ENCODE peak calls at places on chromosome 7, in six cellular contexts. Q, Z, R, X, H and N are unnamed samples.

GRCh38 chr7:45258533-45259226 is 101.1 kb downstream of the RAMP3 start:
- DNase-seq in Q (no peak), Z (no peak), R (no peak), X (no peak), H (no peak), N (no peak)

GRCh38 chr7:37663693-37664092 is 19.9 kb upstream of the GPR141 start:
- DNase-seq in Q (no peak), Z (peak), R (no peak), X (no peak), H (no peak), N (no peak)

GRCh38 chr7:123615344-123615743 is 13.7 kb downstream of the ASB15 start:
- DNase-seq in Q (no peak), Z (no peak), R (peak), X (peak), H (no peak), N (no peak)

GRCh38 chr7:151244871-151245346 is 3.6 kb downstream of the SMARCD3 start:
- DNase-seq in Q (no peak), Z (no peak), R (no peak), X (no peak), H (no peak), N (no peak)

GRCh38 chr7:88141953-88142352 is 77.9 kb downstream of the SRI start:
- DNase-seq in Q (no peak), Z (no peak), R (no peak), X (no peak), H (no peak), N (no peak)

GRCh38 chr7:30799206-30799975 is 28.2 kb downstream of the MINDY4 start:
- DNase-seq in Q (no peak), Z (no peak), R (peak), X (no peak), H (no peak), N (no peak)

GRCh38 chr7:2492038-2492437 is 15.8 kb upstream of the GRIFIN start:
- DNase-seq in Q (no peak), Z (no peak), R (no peak), X (no peak), H (no peak), N (no peak)

GRCh38 chr7:42456756-42457276 is 219.8 kb upstream of the GLI3 start:
- DNase-seq in Q (no peak), Z (no peak), R (no peak), X (no peak), H (no peak), N (no peak)

GRCh38 chr7:27593226-27593625 is 69.5 kb downstream of the HIBADH start:
- DNase-seq in Q (no peak), Z (no peak), R (no peak), X (no peak), H (no peak), N (no peak)

GRCh38 chr7:14242186-14242585 is 252.7 kb upstream of the ETV1 start:
- DNase-seq in Q (no peak), Z (no peak), R (no peak), X (no peak), H (no peak), N (no peak)

GRCh38 chr7:1997537-1998076 is 235.1 kb downstream of the MAD1L1 start:
- DNase-seq in Q (no peak), Z (no peak), R (no peak), X (no peak), H (no peak), N (no peak)

GRCh38 chr7:15647309-15647708 is 39.2 kb downstream of the MEOX2 start:
- DNase-seq in Q (no peak), Z (no peak), R (no peak), X (no peak), H (no peak), N (no peak)

GRCh38 chr7:112511451-112512220 is 30.8 kb downstream of the LSMEM1 start:
- DNase-seq in Q (no peak), Z (no peak), R (no peak), X (no peak), H (no peak), N (no peak)

GRCh38 chr7:111919690-111920179 is 286.5 kb downstream of the DOCK4 start:
- DNase-seq in Q (no peak), Z (no peak), R (peak), X (no peak), H (no peak), N (no peak)

GRCh38 chr7:5690931-5691461 is 90.5 kb downstream of the RNF216 start:
- DNase-seq in Q (no peak), Z (no peak), R (peak), X (no peak), H (no peak), N (no peak)

GRCh38 chr7:78734626-78735025 is 718.8 kb downstream of the MAGI2 start:
- DNase-seq in Q (no peak), Z (no peak), R (no peak), X (no peak), H (no peak), N (no peak)

GRCh38 chr7:113142385-113143119 is 24.2 kb upstream of the SMIM30 start:
- DNase-seq in Q (no peak), Z (no peak), R (no peak), X (no peak), H (no peak), N (no peak)

GRCh38 chr7:122802211-122802833 is 83.9 kb downstream of the CADPS2 start:
- DNase-seq in Q (no peak), Z (peak), R (no peak), X (no peak), H (no peak), N (no peak)

GRCh38 chr7:127578036-127578684 is 7.2 kb downstream of the GCC1 start:
- DNase-seq in Q (no peak), Z (no peak), R (peak), X (no peak), H (no peak), N (no peak)

GRCh38 chr7:42831051-42831952 is 80.6 kb downstream of the C7orf25 start:
- DNase-seq in Q (no peak), Z (peak), R (no peak), X (peak), H (no peak), N (peak)

GRCh38 chr7:18566829-18567228 is 71.3 kb downstream of the HDAC9 start:
- DNase-seq in Q (no peak), Z (no peak), R (no peak), X (no peak), H (no peak), N (no peak)

GRCh38 chr7:113606325-113606724 is 312.5 kb downstream of the PPP1R3A start:
- DNase-seq in Q (no peak), Z (no peak), R (no peak), X (no peak), H (no peak), N (no peak)

GRCh38 chr7:5523052-5523711 is 99.5 kb upstream of the TNRC18 start:
- DNase-seq in Q (no peak), Z (no peak), R (no peak), X (peak), H (no peak), N (no peak)

GRCh38 chr7:134755422-134756022 is 23.9 kb upstream of the CALD1 start:
- DNase-seq in Q (peak), Z (no peak), R (peak), X (peak), H (peak), N (no peak)

GRCh38 chr7:6209340-6209739 is 63.1 kb downstream of the CYTH3 start:
- DNase-seq in Q (no peak), Z (no peak), R (no peak), X (no peak), H (no peak), N (no peak)

GRCh38 chr7:140607441-140607989 is 33.1 kb downstream of the DENND2A start:
- DNase-seq in Q (no peak), Z (peak), R (peak), X (no peak), H (no peak), N (no peak)

GRCh38 chr7:51276091-51276605 is 40.5 kb downstream of the COBL start:
- DNase-seq in Q (no peak), Z (no peak), R (no peak), X (no peak), H (no peak), N (no peak)

GRCh38 chr7:134766779-134767566 is 12.5 kb upstream of the CALD1 start:
- DNase-seq in Q (no peak), Z (peak), R (no peak), X (no peak), H (no peak), N (no peak)

GRCh38 chr7:20383351-20383750 is 52.7 kb downstream of the ITGB8 start:
- DNase-seq in Q (no peak), Z (no peak), R (no peak), X (no peak), H (no peak), N (no peak)

GRCh38 chr7:98232799-98233198 is 19.2 kb downstream of the TECPR1 start:
- DNase-seq in Q (no peak), Z (no peak), R (no peak), X (no peak), H (no peak), N (no peak)

GRCh38 chr7:98594787-98595186 is 22.3 kb upstream of the NPTX2 start:
- DNase-seq in Q (no peak), Z (no peak), R (no peak), X (no peak), H (no peak), N (no peak)

GRCh38 chr7:63931057-63931600 is 67.5 kb upstream of the ZNF722 start:
- DNase-seq in Q (no peak), Z (no peak), R (no peak), X (no peak), H (no peak), N (no peak)